ENCODE peak calls at places on chromosome 13, in six cellular contexts. T, M, U, Z, X and I are unnamed samples.

GRCh38 chr13:91459485-91459884 is 61.1 kb downstream of the GPC5 start:
- DNase-seq in T (no peak), M (no peak), U (no peak), Z (no peak), X (no peak), I (no peak)

GRCh38 chr13:43307921-43308433 is 284.6 kb downstream of the DNAJC15 start:
- DNase-seq in T (no peak), M (peak), U (peak), Z (peak), X (peak), I (peak)

GRCh38 chr13:92802776-92803175 is 423.8 kb upstream of the GPC6 start:
- DNase-seq in T (no peak), M (peak), U (no peak), Z (no peak), X (no peak), I (peak)

GRCh38 chr13:49452725-49453457 is 8.8 kb downstream of the SETDB2 start:
- DNase-seq in T (no peak), M (no peak), U (no peak), Z (no peak), X (no peak), I (no peak)

GRCh38 chr13:108728370-108728769 is 99.0 kb downstream of the MYO16 start:
- DNase-seq in T (peak), M (no peak), U (no peak), Z (no peak), X (no peak), I (no peak)

GRCh38 chr13:110443633-110444225 is 117.8 kb downstream of the RAB20 start:
- DNase-seq in T (no peak), M (no peak), U (no peak), Z (no peak), X (no peak), I (no peak)

GRCh38 chr13:112672651-112673284 is 17.1 kb upstream of the ATP11A start:
- DNase-seq in T (no peak), M (no peak), U (no peak), Z (no peak), X (no peak), I (no peak)

GRCh38 chr13:47166341-47166740 is 269.5 kb upstream of the HTR2A start:
- DNase-seq in T (no peak), M (no peak), U (no peak), Z (no peak), X (no peak), I (no peak)

GRCh38 chr13:57629821-57630235 is 1.7 kb upstream of the PCDH17 start:
- DNase-seq in T (peak), M (peak), U (peak), Z (peak), X (peak), I (peak)

GRCh38 chr13:26867451-26868067 is 107.0 kb upstream of the GPR12 start:
- DNase-seq in T (peak), M (peak), U (peak), Z (no peak), X (peak), I (peak)

GRCh38 chr13:33119886-33120543 is 103.8 kb downstream of the KL start:
- DNase-seq in T (no peak), M (peak), U (no peak), Z (no peak), X (no peak), I (no peak)

GRCh38 chr13:26377038-26377437 is 123.1 kb downstream of the CDK8 start:
- DNase-seq in T (peak), M (no peak), U (no peak), Z (no peak), X (no peak), I (peak)

GRCh38 chr13:82947121-82948077 is 934.9 kb downstream of the SLITRK1 start:
- DNase-seq in T (no peak), M (peak), U (no peak), Z (no peak), X (peak), I (peak)

GRCh38 chr13:50400930-50401553 is 385.8 kb downstream of the KCNRG start:
- DNase-seq in T (no peak), M (peak), U (no peak), Z (no peak), X (peak), I (peak)

GRCh38 chr13:49836516-49836915 is 44.0 kb upstream of the KPNA3 start:
- DNase-seq in T (peak), M (no peak), U (no peak), Z (no peak), X (peak), I (no peak)

GRCh38 chr13:111845621-111846351 is 221.2 kb upstream of the SOX1 start:
- DNase-seq in T (peak), M (no peak), U (no peak), Z (no peak), X (no peak), I (no peak)

GRCh38 chr13:49052801-49053200 is 77.1 kb downstream of the FNDC3A start:
- DNase-seq in T (no peak), M (peak), U (no peak), Z (no peak), X (no peak), I (no peak)

GRCh38 chr13:93535256-93535655 is 308.6 kb downstream of the GPC6 start:
- DNase-seq in T (no peak), M (peak), U (no peak), Z (no peak), X (peak), I (peak)

GRCh38 chr13:94550030-94550738 is 45.8 kb downstream of the TGDS start:
- DNase-seq in T (peak), M (peak), U (no peak), Z (no peak), X (no peak), I (peak)

GRCh38 chr13:27336005-27336673 is 65.5 kb downstream of the RASL11A start:
- DNase-seq in T (no peak), M (peak), U (no peak), Z (no peak), X (peak), I (no peak)

GRCh38 chr13:32045537-32045936 is 14.0 kb downstream of the FRY start:
- DNase-seq in T (no peak), M (no peak), U (no peak), Z (no peak), X (no peak), I (no peak)

GRCh38 chr13:49308977-49309408 is 61.3 kb downstream of the CDADC1 start:
- DNase-seq in T (no peak), M (no peak), U (no peak), Z (no peak), X (peak), I (no peak)

GRCh38 chr13:110405597-110406450 is 98.7 kb downstream of the COL4A2 start:
- DNase-seq in T (no peak), M (peak), U (no peak), Z (no peak), X (peak), I (peak)

GRCh38 chr13:112725346-112726017 is 35.6 kb downstream of the ATP11A start:
- DNase-seq in T (no peak), M (peak), U (peak), Z (no peak), X (no peak), I (no peak)

GRCh38 chr13:23505007-23505406 is 65.2 kb upstream of the TNFRSF19 start:
- DNase-seq in T (no peak), M (peak), U (no peak), Z (no peak), X (peak), I (peak)

GRCh38 chr13:50387124-50387581 is 371.9 kb downstream of the KCNRG start:
- DNase-seq in T (peak), M (peak), U (peak), Z (no peak), X (peak), I (peak)

GRCh38 chr13:112065521-112065866 is 1.5 kb upstream of the SOX1 start:
- DNase-seq in T (no peak), M (no peak), U (no peak), Z (no peak), X (no peak), I (no peak)

GRCh38 chr13:21895769-21896168 is 224.9 kb downstream of the FGF9 start:
- DNase-seq in T (no peak), M (no peak), U (no peak), Z (peak), X (no peak), I (no peak)

GRCh38 chr13:24511824-24512207 is 762 bp downstream of the PARP4 start:
- DNase-seq in T (no peak), M (no peak), U (no peak), Z (no peak), X (no peak), I (no peak)

GRCh38 chr13:20993211-20993610 is 68.2 kb downstream of the LATS2 start:
- DNase-seq in T (no peak), M (no peak), U (no peak), Z (no peak), X (no peak), I (no peak)

GRCh38 chr13:23960566-23961156 is 63.4 kb upstream of the C1QTNF9B start:
- DNase-seq in T (peak), M (no peak), U (no peak), Z (no peak), X (peak), I (peak)

GRCh38 chr13:21216332-21216731 is 39.9 kb downstream of the MRPL57 start:
- DNase-seq in T (peak), M (no peak), U (no peak), Z (no peak), X (no peak), I (no peak)

GRCh38 chr13:108176685-108177274 is 38.6 kb downstream of the LIG4 start:
- DNase-seq in T (peak), M (no peak), U (peak), Z (no peak), X (no peak), I (peak)

GRCh38 chr13:72850959-72851677 is 69.2 kb downstream of the PIBF1 start:
- DNase-seq in T (peak), M (no peak), U (no peak), Z (peak), X (no peak), I (no peak)

GRCh38 chr13:66617786-66618185 is 612.4 kb downstream of the PCDH9 start:
- DNase-seq in T (peak), M (no peak), U (no peak), Z (no peak), X (no peak), I (no peak)
- TF ChIP-seq CTCF in T (no peak), M (no peak), U (no peak), Z (no peak), X (no peak), I (no peak)

GRCh38 chr13:55999709-56000108 is 1141.0 kb upstream of the PRR20A start:
- DNase-seq in T (peak), M (no peak), U (no peak), Z (no peak), X (no peak), I (no peak)
- TF ChIP-seq CTCF in T (peak), M (no peak), U (no peak), Z (no peak), X (no peak), I (no peak)

GRCh38 chr13:86974995-86975328 is 696.2 kb upstream of the SLITRK5 start:
- DNase-seq in T (peak), M (no peak), U (no peak), Z (no peak), X (no peak), I (no peak)
- TF ChIP-seq CTCF in T (peak), M (no peak), U (no peak), Z (no peak), X (peak), I (no peak)

GRCh38 chr13:39499580-39499979 is 103.4 kb downstream of the LHFPL6 start:
- DNase-seq in T (no peak), M (no peak), U (no peak), Z (no peak), X (no peak), I (no peak)
- TF ChIP-seq CTCF in T (no peak), M (no peak), U (no peak), Z (no peak), X (no peak), I (no peak)

GRCh38 chr13:51831519-51831918 is 13.5 kb downstream of the TMEM272 start:
- DNase-seq in T (no peak), M (no peak), U (no peak), Z (no peak), X (no peak), I (no peak)

GRCh38 chr13:51834581-51835158 is 10.3 kb downstream of the TMEM272 start:
- DNase-seq in T (no peak), M (no peak), U (no peak), Z (no peak), X (no peak), I (no peak)

GRCh38 chr13:51833980-51834379 is 11.0 kb downstream of the TMEM272 start:
- DNase-seq in T (no peak), M (no peak), U (no peak), Z (no peak), X (no peak), I (no peak)

GRCh38 chr13:51829236-51829899 is 15.6 kb downstream of the TMEM272 start:
- DNase-seq in T (no peak), M (no peak), U (no peak), Z (no peak), X (no peak), I (no peak)

GRCh38 chr13:51832471-51833152 is 12.4 kb downstream of the TMEM272 start:
- DNase-seq in T (peak), M (no peak), U (peak), Z (no peak), X (no peak), I (peak)
- TF ChIP-seq CTCF in T (peak), M (peak), U (peak), Z (peak), X (peak), I (peak)

GRCh38 chr13:80341098-80341701 is at the start of gene SPRY2:
- DNase-seq in T (peak), M (peak), U (peak), Z (peak), X (peak), I (peak)
- TF ChIP-seq CTCF in T (no peak), M (no peak), U (no peak), Z (peak), X (no peak), I (no peak)